ENCODE peak calls at places on chromosome 17, in eight cellular contexts. One of them, this sample, is unnamed.

GRCh38 chr17:79977161-79977631 is 58.5 kb downstream of the TBC1D16 start:
- DNase-seq in activated T-cell treated with anti-CD3 and anti-CD28 coated beads, Interleukin-2, amount 50 U/mL, for 4 hours: no peak
- DNase-seq in mucosa of gallbladder: no peak
- DNase-seq in NCI-H1417: no peak
- DNase-seq in endodermal cell: no peak
- DNase-seq in GM23248: no peak
- DNase-seq in stimulated activated CD4-positive, alpha-beta T cell treated with anti-CD3 and anti-CD28 coated beads, Interleukin-2, amount 100 ng/mL, for 48 hours: no peak
- DNase-seq in H54: no peak
- DNase-seq in this sample: no peak

GRCh38 chr17:82051776-82052637 is at the start of the genes GPS1 and RFNG:
- DNase-seq in mucosa of gallbladder: peak; percentile 68
- DNase-seq in NCI-H1417: peak; percentile 51
- DNase-seq in activated T-cell treated with anti-CD3 and anti-CD28 coated beads, Interleukin-2, amount 50 U/mL, for 4 hours: peak; percentile 81
- DNase-seq in GM23248: peak; percentile 85
- DNase-seq in H54: peak; percentile 90
- DNase-seq in stimulated activated CD4-positive, alpha-beta T cell treated with anti-CD3 and anti-CD28 coated beads, Interleukin-2, amount 100 ng/mL, for 48 hours: peak; percentile 80
- DNase-seq in endodermal cell: peak; percentile 93
- DNase-seq in this sample: peak; percentile 68

GRCh38 chr17:64938925-64939474 is 19.7 kb upstream of the LRRC37A3 start:
- DNase-seq in stimulated activated CD4-positive, alpha-beta T cell treated with anti-CD3 and anti-CD28 coated beads, Interleukin-2, amount 100 ng/mL, for 48 hours: peak; percentile 43
- DNase-seq in GM23248: peak; percentile 50
- DNase-seq in mucosa of gallbladder: peak; percentile 51
- DNase-seq in H54: no peak
- DNase-seq in activated T-cell treated with anti-CD3 and anti-CD28 coated beads, Interleukin-2, amount 50 U/mL, for 4 hours: peak; percentile 47
- DNase-seq in NCI-H1417: peak; percentile 43
- DNase-seq in endodermal cell: peak; percentile 93
- DNase-seq in this sample: peak; percentile 57

GRCh38 chr17:44121206-44121605 is 2.2 kb downstream of the HDAC5 start:
- DNase-seq in GM23248: no peak
- DNase-seq in endodermal cell: peak; percentile 70
- DNase-seq in NCI-H1417: no peak
- DNase-seq in stimulated activated CD4-positive, alpha-beta T cell treated with anti-CD3 and anti-CD28 coated beads, Interleukin-2, amount 100 ng/mL, for 48 hours: no peak
- DNase-seq in mucosa of gallbladder: no peak
- DNase-seq in H54: no peak
- DNase-seq in activated T-cell treated with anti-CD3 and anti-CD28 coated beads, Interleukin-2, amount 50 U/mL, for 4 hours: no peak
- DNase-seq in this sample: no peak

GRCh38 chr17:77867308-77867781 is 91.2 kb upstream of the TNRC6C start:
- DNase-seq in stimulated activated CD4-positive, alpha-beta T cell treated with anti-CD3 and anti-CD28 coated beads, Interleukin-2, amount 100 ng/mL, for 48 hours: no peak
- DNase-seq in GM23248: no peak
- DNase-seq in H54: no peak
- DNase-seq in mucosa of gallbladder: no peak
- DNase-seq in endodermal cell: peak; percentile 64
- DNase-seq in activated T-cell treated with anti-CD3 and anti-CD28 coated beads, Interleukin-2, amount 50 U/mL, for 4 hours: no peak
- DNase-seq in NCI-H1417: no peak
- DNase-seq in this sample: no peak

GRCh38 chr17:20280832-20281231 is 186.5 kb downstream of the LGALS9B start:
- DNase-seq in GM23248: no peak
- DNase-seq in H54: no peak
- DNase-seq in stimulated activated CD4-positive, alpha-beta T cell treated with anti-CD3 and anti-CD28 coated beads, Interleukin-2, amount 100 ng/mL, for 48 hours: no peak
- DNase-seq in NCI-H1417: no peak
- DNase-seq in mucosa of gallbladder: no peak
- DNase-seq in endodermal cell: no peak
- DNase-seq in activated T-cell treated with anti-CD3 and anti-CD28 coated beads, Interleukin-2, amount 50 U/mL, for 4 hours: no peak
- DNase-seq in this sample: no peak

GRCh38 chr17:43018008-43018853 is 4.0 kb downstream of the VAT1 start:
- DNase-seq in activated T-cell treated with anti-CD3 and anti-CD28 coated beads, Interleukin-2, amount 50 U/mL, for 4 hours: no peak
- DNase-seq in stimulated activated CD4-positive, alpha-beta T cell treated with anti-CD3 and anti-CD28 coated beads, Interleukin-2, amount 100 ng/mL, for 48 hours: no peak
- DNase-seq in endodermal cell: peak; percentile 73
- DNase-seq in mucosa of gallbladder: no peak
- DNase-seq in H54: no peak
- DNase-seq in GM23248: no peak
- DNase-seq in NCI-H1417: peak; percentile 42
- DNase-seq in this sample: peak; percentile 25

GRCh38 chr17:60354223-60354622 is 37.7 kb downstream of the USP32 start:
- DNase-seq in mucosa of gallbladder: no peak
- DNase-seq in stimulated activated CD4-positive, alpha-beta T cell treated with anti-CD3 and anti-CD28 coated beads, Interleukin-2, amount 100 ng/mL, for 48 hours: no peak
- DNase-seq in activated T-cell treated with anti-CD3 and anti-CD28 coated beads, Interleukin-2, amount 50 U/mL, for 4 hours: no peak
- DNase-seq in H54: peak; percentile 16
- DNase-seq in endodermal cell: no peak
- DNase-seq in GM23248: peak; percentile 82
- DNase-seq in NCI-H1417: no peak
- DNase-seq in this sample: no peak

GRCh38 chr17:18990331-18990730 is 14.2 kb downstream of the FAM83G start:
- DNase-seq in mucosa of gallbladder: no peak
- DNase-seq in NCI-H1417: no peak
- DNase-seq in activated T-cell treated with anti-CD3 and anti-CD28 coated beads, Interleukin-2, amount 50 U/mL, for 4 hours: no peak
- DNase-seq in GM23248: no peak
- DNase-seq in stimulated activated CD4-positive, alpha-beta T cell treated with anti-CD3 and anti-CD28 coated beads, Interleukin-2, amount 100 ng/mL, for 48 hours: no peak
- DNase-seq in endodermal cell: no peak
- DNase-seq in H54: no peak
- DNase-seq in this sample: no peak

GRCh38 chr17:27247071-27247957 is 46.6 kb upstream of the WSB1 start:
- DNase-seq in NCI-H1417: no peak
- DNase-seq in activated T-cell treated with anti-CD3 and anti-CD28 coated beads, Interleukin-2, amount 50 U/mL, for 4 hours: no peak
- DNase-seq in endodermal cell: no peak
- DNase-seq in H54: no peak
- DNase-seq in mucosa of gallbladder: peak; percentile 95
- DNase-seq in GM23248: peak; percentile 75
- DNase-seq in stimulated activated CD4-positive, alpha-beta T cell treated with anti-CD3 and anti-CD28 coated beads, Interleukin-2, amount 100 ng/mL, for 48 hours: no peak
- DNase-seq in this sample: peak; percentile 22

This sample was measured in NCI-H146.